ENCODE peak calls at places on chromosomes 7 and 10, in six cellular contexts. U is A549, J is HepG2, D is K562, C is endothelial cell of umbilical vein, L is GM12878. R is an unnamed sample.

GRCh38 chr7:34596887-34597286 is 61.1 kb upstream of the NPSR1 start:
- DNase-seq in C (peak), J (peak), D (no peak), L (no peak), U (peak), R (peak)

GRCh38 chr7:22320416-22320815 is 36.5 kb downstream of the RAPGEF5 start:
- DNase-seq in L (no peak), J (no peak), U (no peak), D (no peak), C (no peak), R (no peak)

GRCh38 chr10:68212721-68213352 is 19.1 kb downstream of the ATOH7 start:
- DNase-seq in J (peak), U (peak), C (peak), D (peak), L (no peak), R (peak)

GRCh38 chr7:155356323-155357105 is 58.8 kb downstream of the INSIG1 start:
- DNase-seq in J (peak), C (peak), U (peak), L (no peak), D (peak), R (peak)

GRCh38 chr7:125934539-125934938 is 1004.9 kb upstream of the POT1 start:
- DNase-seq in L (no peak), D (no peak), C (no peak), U (no peak), J (no peak), R (no peak)

GRCh38 chr10:79084012-79084971 is 15.5 kb downstream of the ZMIZ1 start:
- DNase-seq in C (peak), L (no peak), D (peak), J (peak), U (peak), R (peak)

GRCh38 chr7:79734158-79734557 is 280.7 kb upstream of the MAGI2 start:
- DNase-seq in D (no peak), J (no peak), U (no peak), L (no peak), C (no peak), R (no peak)

GRCh38 chr10:58237014-58237830 is 30.5 kb downstream of the IPMK start:
- DNase-seq in U (peak), J (peak), C (peak), D (no peak), L (no peak), R (no peak)

GRCh38 chr7:132103718-132104117 is 472.6 kb downstream of the PLXNA4 start:
- DNase-seq in L (no peak), D (no peak), C (no peak), U (no peak), J (no peak), R (no peak)

GRCh38 chr10:131814567-131815290 is 86.1 kb upstream of the PPP2R2D start:
- DNase-seq in J (peak), L (no peak), C (no peak), U (no peak), D (no peak), R (no peak)

GRCh38 chr7:46524350-46524749 is 603.3 kb upstream of the IGFBP3 start:
- DNase-seq in J (no peak), L (no peak), C (no peak), D (no peak), U (no peak), R (no peak)

GRCh38 chr10:11454160-11454559 is 157.3 kb downstream of the USP6NL start:
- DNase-seq in J (no peak), C (no peak), L (no peak), U (no peak), D (no peak), R (no peak)

GRCh38 chr7:99504281-99504602 is 220 bp upstream of the ZKSCAN5 start:
- DNase-seq in D (peak), C (no peak), U (no peak), J (peak), L (no peak), R (no peak)

GRCh38 chr7:69776611-69777010 is 178.3 kb downstream of the AUTS2 start:
- DNase-seq in D (no peak), U (no peak), L (no peak), C (no peak), J (no peak), R (no peak)

GRCh38 chr10:67306588-67307205 is 380.9 kb downstream of the LRRTM3 start:
- DNase-seq in L (no peak), U (peak), C (peak), D (peak), J (peak), R (peak)

GRCh38 chr7:55550010-55550409 is 22.3 kb downstream of the VOPP1 start:
- DNase-seq in C (peak), J (no peak), D (no peak), U (peak), L (no peak), R (no peak)

GRCh38 chr7:83976302-83976701 is 218.3 kb downstream of the SEMA3A start:
- DNase-seq in D (peak), C (peak), L (no peak), J (peak), U (peak), R (peak)

GRCh38 chr10:33298110-33298509 is 36.4 kb downstream of the NRP1 start:
- DNase-seq in U (no peak), D (no peak), J (no peak), L (no peak), C (no peak), R (no peak)

GRCh38 chr7:152520861-152521302 is 85.1 kb upstream of the KMT2C start:
- DNase-seq in D (no peak), J (no peak), U (no peak), L (no peak), C (no peak), R (no peak)

GRCh38 chr10:17659328-17659727 is 15.4 kb downstream of the STAM start:
- DNase-seq in U (no peak), D (no peak), J (no peak), C (no peak), L (no peak), R (no peak)

GRCh38 chr7:1693991-1694524 is 24.0 kb downstream of the ELFN1 start:
- DNase-seq in J (no peak), C (no peak), D (peak), L (no peak), U (peak), R (peak)

GRCh38 chr7:100968650-100969049 is 715 bp upstream of the MUC12 start:
- DNase-seq in C (no peak), J (no peak), L (no peak), U (no peak), D (no peak), R (no peak)

GRCh38 chr7:137439829-137440433 is 96.4 kb upstream of the PTN start:
- DNase-seq in U (no peak), D (no peak), L (no peak), J (no peak), C (no peak), R (no peak)

GRCh38 chr10:128049226-128050010 is 76.8 kb downstream of the MKI67 start:
- DNase-seq in U (no peak), D (no peak), C (no peak), J (no peak), L (no peak), R (peak)

DNA sequence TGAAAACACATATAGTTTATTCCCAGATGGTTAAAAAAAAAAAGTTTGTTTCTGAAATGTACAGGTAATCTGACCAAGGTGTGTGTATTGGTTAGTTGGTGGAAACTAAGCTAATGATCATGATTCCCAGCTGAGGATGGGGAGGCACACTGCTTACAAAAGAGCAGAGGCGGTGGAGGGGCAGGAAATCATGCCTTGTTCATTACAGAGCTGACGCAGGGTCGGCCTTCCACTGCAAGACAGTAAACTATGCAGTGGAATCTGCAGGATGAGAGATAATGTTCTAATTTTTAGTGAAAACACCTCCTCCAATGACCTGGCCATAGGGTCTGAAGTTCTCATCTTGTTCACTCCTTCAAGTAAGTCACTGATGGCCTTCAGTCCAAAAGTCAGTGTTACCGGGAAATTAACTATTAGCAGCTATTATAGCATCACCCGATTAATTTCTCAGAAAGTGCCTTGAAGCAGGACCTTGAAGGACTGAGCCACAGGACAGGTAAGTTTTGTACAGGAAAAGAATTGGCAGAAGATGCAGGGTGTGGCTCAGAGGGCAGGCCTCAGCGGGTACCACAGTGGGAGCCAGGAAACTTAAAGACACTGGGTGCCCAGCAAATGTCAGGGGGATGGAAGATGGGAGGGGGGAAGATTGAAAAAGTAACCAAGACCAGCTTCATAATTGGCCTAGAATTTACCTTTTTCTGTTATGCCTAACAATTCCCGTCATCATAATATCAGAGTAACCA is 36.0 kb downstream of the MYOF start:
- DNase-seq in J (no peak), D (no peak), U (no peak), L (no peak), C (peak), R (no peak)
- TF ChIP-seq MAX in J (no peak), D (no peak), U (peak), L (no peak), C (no peak), R (no peak)

GRCh38 chr7:106893591-106893990 is 28.5 kb downstream of the PIK3CG start:
- DNase-seq in U (no peak), L (no peak), J (no peak), C (no peak), D (no peak), R (peak)
- TF ChIP-seq MYC in U (no peak), L (no peak), J (no peak), C (no peak), D (no peak), R (no peak)

GRCh38 chr10:2688958-2689357 is 378.4 kb upstream of the PFKP start:
- DNase-seq in D (no peak), C (no peak), L (no peak), J (no peak), U (no peak), R (no peak)
- TF ChIP-seq CTCF in D (no peak), C (no peak), L (no peak), J (no peak), U (no peak), R (no peak)

GRCh38 chr10:94459385-94459784 is 57.0 kb downstream of the TBC1D12 start:
- DNase-seq in L (no peak), C (no peak), D (no peak), J (no peak), U (no peak), R (no peak)
- TF ChIP-seq MAX in L (no peak), C (no peak), D (no peak), J (no peak), U (no peak), R (no peak)

GRCh38 chr7:23863209-23863798 is 153.3 kb downstream of the STK31 start:
- DNase-seq in C (peak), U (peak), D (peak), L (no peak), J (peak), R (peak)
- TF ChIP-seq MYC in C (no peak), U (no peak), D (no peak), L (no peak), J (no peak), R (no peak)

GRCh38 chr7:158573310-158573709 is 14.3 kb downstream of the PTPRN2 start:
- DNase-seq in J (no peak), U (no peak), L (no peak), D (no peak), C (no peak), R (peak)

GRCh38 chr7:158574308-158575036 is 13.2 kb downstream of the PTPRN2 start:
- DNase-seq in U (no peak), D (no peak), L (no peak), J (no peak), C (no peak), R (peak)

GRCh38 chr7:158569858-158570239 is 17.8 kb downstream of the PTPRN2 start:
- DNase-seq in L (no peak), J (no peak), U (no peak), C (no peak), D (no peak), R (no peak)

GRCh38 chr7:158570449-158571170 is 17.0 kb downstream of the PTPRN2 start:
- DNase-seq in U (no peak), D (no peak), L (no peak), C (no peak), J (no peak), R (no peak)

DNA sequence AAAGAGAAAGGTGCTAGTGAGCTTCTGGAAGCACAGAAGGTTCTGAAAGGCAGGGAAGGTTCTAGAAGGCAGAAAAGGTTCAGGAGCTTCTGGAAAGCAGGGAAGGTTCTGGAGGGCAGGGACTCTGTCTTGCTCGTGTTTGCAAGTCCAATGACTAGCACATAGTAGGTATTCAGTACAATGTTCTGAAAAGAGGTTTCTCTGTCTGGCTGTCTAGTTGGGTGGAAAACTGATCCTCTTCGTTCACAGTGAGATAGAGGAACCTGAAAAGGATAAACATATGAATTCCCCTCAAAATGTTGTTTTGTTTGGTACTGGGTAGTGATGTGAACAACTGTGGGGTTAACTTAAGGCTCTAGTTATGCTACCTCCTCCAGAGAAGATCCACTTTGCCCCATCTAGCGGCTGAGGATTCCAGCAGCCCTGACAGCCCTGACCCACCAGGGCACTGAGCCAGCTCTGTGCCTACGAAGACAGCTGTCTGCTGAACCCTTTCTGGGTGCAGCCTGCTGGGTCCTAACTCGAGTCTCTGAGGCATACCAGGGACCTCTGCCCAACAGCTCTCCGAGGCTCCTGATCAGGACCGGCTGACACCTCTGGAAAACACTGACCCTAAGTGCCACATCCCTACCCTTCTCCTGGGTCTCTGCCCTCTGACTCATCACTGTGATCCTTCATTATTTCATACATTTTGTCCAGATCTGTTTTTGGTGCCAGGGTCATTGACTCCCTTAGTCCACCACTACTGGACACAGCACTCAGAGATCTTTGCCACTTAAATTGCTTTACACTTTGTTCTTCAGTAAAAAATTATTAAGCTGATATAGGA is 15.4 kb downstream of the PTPRN2 start:
- DNase-seq in L (no peak), C (no peak), U (peak), J (peak), D (no peak), R (peak)
- TF ChIP-seq CTCF in L (no peak), C (no peak), U (peak), J (peak), D (peak), R (no peak)

DNA sequence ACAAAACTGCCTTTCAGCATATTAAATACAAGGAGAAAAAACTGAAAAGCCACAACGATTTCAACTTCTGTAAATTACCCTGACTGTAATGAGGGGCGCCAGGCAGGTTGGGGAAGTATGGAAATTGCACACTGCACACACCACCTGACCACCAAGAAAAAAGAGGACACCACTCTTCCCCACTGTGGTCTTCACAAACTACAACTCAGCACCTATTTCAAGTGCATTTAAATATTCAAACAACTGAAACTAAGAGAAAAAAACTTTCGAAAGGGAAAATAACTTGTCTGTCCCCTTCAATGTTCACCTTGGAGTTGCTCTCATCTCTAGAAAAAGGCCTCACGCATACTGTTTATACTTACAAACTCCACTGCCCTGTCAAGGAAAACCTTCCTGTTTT is 1.5 kb downstream of the LARP4B start:
- DNase-seq in J (no peak), C (no peak), U (no peak), D (no peak), L (no peak), R (peak)
- TF ChIP-seq MAX in J (no peak), C (no peak), U (no peak), D (no peak), L (no peak), R (no peak)

DNA sequence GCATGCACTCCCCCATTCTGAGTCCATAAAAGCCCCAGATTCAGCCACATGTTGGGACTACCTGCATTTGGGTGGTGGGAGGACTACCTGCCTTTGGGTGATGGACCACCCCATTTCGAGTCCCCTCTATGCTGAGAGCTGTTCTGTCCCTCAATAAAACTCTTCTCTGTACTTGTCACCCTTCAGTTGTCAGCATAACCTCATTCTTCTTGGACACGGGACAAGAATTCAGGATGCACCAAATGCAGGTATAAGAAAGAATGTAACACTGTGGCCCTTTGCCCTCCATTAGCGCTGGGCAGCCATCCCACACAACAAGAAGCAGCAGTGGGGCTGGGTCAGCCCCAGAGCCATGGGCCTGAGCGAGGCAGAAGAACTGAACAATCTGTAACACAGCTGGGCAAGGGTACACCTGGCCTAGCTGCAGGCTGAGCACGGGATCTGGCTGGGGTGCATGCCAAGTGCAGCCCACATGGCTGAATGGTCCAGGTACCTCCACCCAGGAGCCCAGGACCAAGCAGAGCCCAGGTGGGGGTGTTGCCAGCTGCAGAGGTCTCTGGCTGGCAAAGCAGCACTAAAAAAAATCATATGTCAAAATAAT is 1344.3 kb upstream of the LRRTM3 start:
- DNase-seq in U (no peak), C (no peak), L (no peak), D (no peak), J (no peak), R (no peak)
- TF ChIP-seq MYC in U (no peak), C (no peak), L (no peak), D (no peak), J (no peak), R (no peak)

DNA sequence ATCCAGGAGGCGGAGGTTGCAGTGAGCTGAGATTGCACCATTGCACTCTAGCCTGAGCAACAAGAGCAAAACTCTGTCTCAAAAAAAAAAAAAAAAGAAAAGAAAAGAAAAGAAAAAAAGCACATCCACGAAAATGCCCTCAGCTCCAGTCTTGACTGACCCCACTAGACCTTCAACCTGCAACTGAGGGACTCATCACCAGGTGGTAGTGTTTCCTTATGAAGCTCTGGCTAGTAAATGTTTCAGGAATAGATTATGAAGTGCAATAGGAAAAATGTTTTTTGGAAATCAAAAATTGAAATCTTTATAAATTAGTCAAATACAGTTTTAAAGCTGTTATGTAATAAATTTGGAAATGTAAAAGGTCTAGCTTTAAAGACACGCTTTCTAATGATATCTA is 22.4 kb downstream of the TLL2 start:
- DNase-seq in D (peak), C (no peak), J (no peak), U (no peak), L (no peak), R (peak)
- TF ChIP-seq CTCF in D (peak), C (no peak), J (peak), U (peak), L (peak), R (peak)

GRCh38 chr10:99085358-99085757 is 150.3 kb downstream of the HPSE2 start:
- DNase-seq in C (no peak), J (no peak), D (no peak), U (no peak), L (no peak), R (no peak)

GRCh38 chr10:99080275-99080816 is 155.3 kb downstream of the HPSE2 start:
- DNase-seq in L (no peak), D (no peak), U (no peak), J (no peak), C (no peak), R (no peak)

DNA sequence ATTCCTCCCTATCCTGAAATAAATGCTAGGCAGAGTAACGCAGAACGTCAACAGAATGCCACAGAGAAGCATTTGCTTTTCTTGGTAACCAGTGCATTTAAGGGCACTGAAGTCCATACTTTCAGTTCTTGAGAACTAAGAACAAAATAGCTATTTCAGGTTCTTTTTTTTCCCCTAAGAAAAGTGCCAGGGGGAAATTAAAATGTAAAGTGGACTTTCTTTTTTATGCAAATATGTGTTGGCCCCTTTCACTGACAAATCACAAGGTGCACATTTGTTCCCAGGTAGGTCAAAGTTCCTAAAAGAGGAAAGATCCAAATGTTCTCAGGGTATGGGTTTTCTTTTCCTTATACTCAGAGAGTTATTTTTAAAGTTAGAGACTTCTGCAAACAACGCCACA is 151.5 kb downstream of the HPSE2 start:
- DNase-seq in L (no peak), D (no peak), J (no peak), C (no peak), U (no peak), R (no peak)
- TF ChIP-seq MAX in L (no peak), D (no peak), J (no peak), C (no peak), U (no peak), R (no peak)